ENCODE peak calls at places on chromosomes 3 and 15, in nine cellular contexts. One of them, this sample, is unnamed.

GRCh38 chr15:68578175-68578959 is 426 bp upstream of the CORO2B start:
- DNase-seq in C1 segment of cervical spinal cord: peak
- DNase-seq in stimulated activated naive B cell treated with anti-CD40 and anti-IgM and Interleukin-4, amounts not matched to agents 10 μg/mL and 1 μg/mL and 100 μg/mL, for 72 hours: peak
- DNase-seq in NAMALWA: peak
- DNase-seq in COR-L47: peak
- DNase-seq in NCI-H1105: peak
- DNase-seq in NCI-H1436: peak
- DNase-seq in uterus: peak
- DNase-seq in spleen: peak
- DNase-seq in this sample: peak

GRCh38 chr3:119042162-119042561 is 7.5 kb upstream of the IGSF11 start:
- DNase-seq in C1 segment of cervical spinal cord: no peak
- DNase-seq in COR-L47: no peak
- DNase-seq in NAMALWA: no peak
- DNase-seq in NCI-H1105: no peak
- DNase-seq in uterus: no peak
- DNase-seq in stimulated activated naive B cell treated with anti-CD40 and anti-IgM and Interleukin-4, amounts not matched to agents 10 μg/mL and 1 μg/mL and 100 μg/mL, for 72 hours: no peak
- DNase-seq in NCI-H1436: no peak
- DNase-seq in spleen: no peak
- DNase-seq in this sample: no peak

GRCh38 chr15:71098920-71099319 is 16.4 kb upstream of the THSD4 start:
- DNase-seq in C1 segment of cervical spinal cord: no peak
- DNase-seq in uterus: no peak
- DNase-seq in COR-L47: no peak
- DNase-seq in spleen: no peak
- DNase-seq in NAMALWA: no peak
- DNase-seq in NCI-H1436: no peak
- DNase-seq in NCI-H1105: no peak
- DNase-seq in stimulated activated naive B cell treated with anti-CD40 and anti-IgM and Interleukin-4, amounts not matched to agents 10 μg/mL and 1 μg/mL and 100 μg/mL, for 72 hours: no peak
- DNase-seq in this sample: no peak

GRCh38 chr3:157938154-157938774 is 168.0 kb downstream of the SHOX2 start:
- DNase-seq in stimulated activated naive B cell treated with anti-CD40 and anti-IgM and Interleukin-4, amounts not matched to agents 10 μg/mL and 1 μg/mL and 100 μg/mL, for 72 hours: no peak
- DNase-seq in uterus: no peak
- DNase-seq in NAMALWA: no peak
- DNase-seq in COR-L47: no peak
- DNase-seq in NCI-H1105: no peak
- DNase-seq in C1 segment of cervical spinal cord: no peak
- DNase-seq in NCI-H1436: no peak
- DNase-seq in spleen: no peak
- DNase-seq in this sample: no peak

GRCh38 chr3:10189557-10190374 is 25.0 kb downstream of the IRAK2 start:
- DNase-seq in C1 segment of cervical spinal cord: peak
- DNase-seq in COR-L47: no peak
- DNase-seq in NCI-H1105: no peak
- DNase-seq in NCI-H1436: no peak
- DNase-seq in stimulated activated naive B cell treated with anti-CD40 and anti-IgM and Interleukin-4, amounts not matched to agents 10 μg/mL and 1 μg/mL and 100 μg/mL, for 72 hours: peak
- DNase-seq in uterus: peak
- DNase-seq in spleen: peak
- DNase-seq in NAMALWA: no peak
- DNase-seq in this sample: peak

GRCh38 chr15:71125831-71126453 is 10.7 kb downstream of the THSD4 start:
- DNase-seq in NCI-H1105: no peak
- DNase-seq in COR-L47: no peak
- DNase-seq in NCI-H1436: no peak
- DNase-seq in spleen: no peak
- DNase-seq in stimulated activated naive B cell treated with anti-CD40 and anti-IgM and Interleukin-4, amounts not matched to agents 10 μg/mL and 1 μg/mL and 100 μg/mL, for 72 hours: no peak
- DNase-seq in C1 segment of cervical spinal cord: no peak
- DNase-seq in uterus: no peak
- DNase-seq in NAMALWA: peak
- DNase-seq in this sample: peak

GRCh38 chr3:64815691-64816225 is 128.0 kb upstream of the ADAMTS9 start:
- DNase-seq in C1 segment of cervical spinal cord: no peak
- DNase-seq in NCI-H1105: no peak
- DNase-seq in NCI-H1436: no peak
- DNase-seq in COR-L47: no peak
- DNase-seq in uterus: peak
- DNase-seq in spleen: no peak
- DNase-seq in NAMALWA: no peak
- DNase-seq in stimulated activated naive B cell treated with anti-CD40 and anti-IgM and Interleukin-4, amounts not matched to agents 10 μg/mL and 1 μg/mL and 100 μg/mL, for 72 hours: no peak
- DNase-seq in this sample: no peak

GRCh38 chr3:39712413-39713048 is 96.9 kb upstream of the MYRIP start:
- DNase-seq in spleen: no peak
- DNase-seq in COR-L47: no peak
- DNase-seq in NAMALWA: no peak
- DNase-seq in NCI-H1436: no peak
- DNase-seq in C1 segment of cervical spinal cord: no peak
- DNase-seq in uterus: no peak
- DNase-seq in NCI-H1105: no peak
- DNase-seq in stimulated activated naive B cell treated with anti-CD40 and anti-IgM and Interleukin-4, amounts not matched to agents 10 μg/mL and 1 μg/mL and 100 μg/mL, for 72 hours: no peak
- DNase-seq in this sample: no peak

GRCh38 chr3:142028174-142028833 is 121.0 kb downstream of the TFDP2 start:
- DNase-seq in C1 segment of cervical spinal cord: no peak
- DNase-seq in spleen: no peak
- DNase-seq in uterus: no peak
- DNase-seq in NCI-H1436: peak
- DNase-seq in NCI-H1105: peak
- DNase-seq in stimulated activated naive B cell treated with anti-CD40 and anti-IgM and Interleukin-4, amounts not matched to agents 10 μg/mL and 1 μg/mL and 100 μg/mL, for 72 hours: peak
- DNase-seq in COR-L47: peak
- DNase-seq in NAMALWA: peak
- DNase-seq in this sample: peak

GRCh38 chr3:53707222-53707621 is 139.0 kb downstream of the CHDH start:
- DNase-seq in NCI-H1105: no peak
- DNase-seq in NAMALWA: no peak
- DNase-seq in NCI-H1436: no peak
- DNase-seq in spleen: no peak
- DNase-seq in COR-L47: no peak
- DNase-seq in stimulated activated naive B cell treated with anti-CD40 and anti-IgM and Interleukin-4, amounts not matched to agents 10 μg/mL and 1 μg/mL and 100 μg/mL, for 72 hours: no peak
- DNase-seq in C1 segment of cervical spinal cord: no peak
- DNase-seq in uterus: no peak
- DNase-seq in this sample: no peak

GRCh38 chr3:124351430-124352142 is 359.7 kb upstream of the ROPN1 start:
- DNase-seq in NCI-H1436: peak
- DNase-seq in uterus: no peak
- DNase-seq in COR-L47: peak
- DNase-seq in NAMALWA: peak
- DNase-seq in NCI-H1105: peak
- DNase-seq in stimulated activated naive B cell treated with anti-CD40 and anti-IgM and Interleukin-4, amounts not matched to agents 10 μg/mL and 1 μg/mL and 100 μg/mL, for 72 hours: no peak
- DNase-seq in C1 segment of cervical spinal cord: no peak
- DNase-seq in spleen: no peak
- DNase-seq in this sample: peak

GRCh38 chr3:51830986-51831385 is 30.4 kb upstream of the IQCF2 start:
- DNase-seq in COR-L47: no peak
- DNase-seq in spleen: no peak
- DNase-seq in NCI-H1105: no peak
- DNase-seq in NCI-H1436: no peak
- DNase-seq in C1 segment of cervical spinal cord: peak
- DNase-seq in NAMALWA: no peak
- DNase-seq in stimulated activated naive B cell treated with anti-CD40 and anti-IgM and Interleukin-4, amounts not matched to agents 10 μg/mL and 1 μg/mL and 100 μg/mL, for 72 hours: no peak
- DNase-seq in uterus: no peak
- DNase-seq in this sample: no peak

GRCh38 chr3:6262035-6262434 is 598.9 kb upstream of the GRM7 start:
- DNase-seq in NCI-H1436: peak
- DNase-seq in spleen: no peak
- DNase-seq in COR-L47: peak
- DNase-seq in C1 segment of cervical spinal cord: no peak
- DNase-seq in stimulated activated naive B cell treated with anti-CD40 and anti-IgM and Interleukin-4, amounts not matched to agents 10 μg/mL and 1 μg/mL and 100 μg/mL, for 72 hours: no peak
- DNase-seq in NAMALWA: no peak
- DNase-seq in NCI-H1105: peak
- DNase-seq in uterus: no peak
- DNase-seq in this sample: no peak

GRCh38 chr15:44485880-44486279 is 51.1 kb upstream of the EIF3J start:
- DNase-seq in uterus: no peak
- DNase-seq in NCI-H1436: no peak
- DNase-seq in NAMALWA: no peak
- DNase-seq in COR-L47: no peak
- DNase-seq in stimulated activated naive B cell treated with anti-CD40 and anti-IgM and Interleukin-4, amounts not matched to agents 10 μg/mL and 1 μg/mL and 100 μg/mL, for 72 hours: no peak
- DNase-seq in spleen: no peak
- DNase-seq in NCI-H1105: no peak
- DNase-seq in C1 segment of cervical spinal cord: no peak
- DNase-seq in this sample: no peak